ENCODE peak calls at places on chromosomes 5 and 9, in nine cellular contexts. One of them, this sample, is unnamed.

GRCh38 chr5:59709346-59709821 is 184.1 kb downstream of the PDE4D start:
- DNase-seq in heart right ventricle: no peak
- DNase-seq in cardiac fibroblast: no peak
- DNase-seq in HCT116: no peak
- DNase-seq in CD8-positive, alpha-beta T cell: no peak
- DNase-seq in CD4-positive, alpha-beta T cell: no peak
- DNase-seq in epithelial cell of esophagus: peak
- DNase-seq in neural crest cell: no peak
- DNase-seq in H9: peak
- DNase-seq in this sample: no peak

GRCh38 chr9:134064711-134065110 is 3.1 kb downstream of the BRD3 start:
- DNase-seq in heart right ventricle: no peak
- DNase-seq in cardiac fibroblast: no peak
- DNase-seq in HCT116: no peak
- DNase-seq in CD8-positive, alpha-beta T cell: no peak
- DNase-seq in CD4-positive, alpha-beta T cell: no peak
- DNase-seq in epithelial cell of esophagus: no peak
- DNase-seq in neural crest cell: no peak
- DNase-seq in H9: peak
- DNase-seq in this sample: no peak

GRCh38 chr5:132226516-132227234 is 978 bp downstream of the P4HA2 start:
- DNase-seq in heart right ventricle: peak
- DNase-seq in cardiac fibroblast: no peak
- DNase-seq in HCT116: no peak
- DNase-seq in CD8-positive, alpha-beta T cell: no peak
- DNase-seq in CD4-positive, alpha-beta T cell: no peak
- DNase-seq in epithelial cell of esophagus: no peak
- DNase-seq in neural crest cell: no peak
- DNase-seq in H9: peak
- DNase-seq in this sample: no peak

GRCh38 chr9:38001430-38001829 is 67.6 kb downstream of the SHB start:
- DNase-seq in heart right ventricle: no peak
- DNase-seq in cardiac fibroblast: no peak
- DNase-seq in HCT116: no peak
- DNase-seq in CD8-positive, alpha-beta T cell: no peak
- DNase-seq in CD4-positive, alpha-beta T cell: no peak
- DNase-seq in epithelial cell of esophagus: no peak
- DNase-seq in neural crest cell: no peak
- DNase-seq in H9: no peak
- DNase-seq in this sample: no peak

GRCh38 chr5:146516151-146516475 is at the start of gene GPR151:
- DNase-seq in heart right ventricle: no peak
- DNase-seq in cardiac fibroblast: peak
- DNase-seq in HCT116: no peak
- DNase-seq in CD8-positive, alpha-beta T cell: no peak
- DNase-seq in CD4-positive, alpha-beta T cell: no peak
- DNase-seq in epithelial cell of esophagus: no peak
- DNase-seq in neural crest cell: no peak
- DNase-seq in H9: no peak
- DNase-seq in this sample: no peak

GRCh38 chr9:130054428-130054786 is 701 bp downstream of the GPR107 start:
- DNase-seq in heart right ventricle: no peak
- DNase-seq in cardiac fibroblast: no peak
- DNase-seq in HCT116: no peak
- DNase-seq in CD8-positive, alpha-beta T cell: no peak
- DNase-seq in CD4-positive, alpha-beta T cell: no peak
- DNase-seq in epithelial cell of esophagus: no peak
- DNase-seq in neural crest cell: no peak
- DNase-seq in H9: no peak
- DNase-seq in this sample: no peak

GRCh38 chr5:169856571-169856970 is 123.7 kb downstream of the INSYN2B start:
- DNase-seq in heart right ventricle: no peak
- DNase-seq in cardiac fibroblast: peak
- DNase-seq in HCT116: no peak
- DNase-seq in CD8-positive, alpha-beta T cell: no peak
- DNase-seq in CD4-positive, alpha-beta T cell: no peak
- DNase-seq in epithelial cell of esophagus: peak
- DNase-seq in neural crest cell: no peak
- DNase-seq in H9: no peak
- DNase-seq in this sample: no peak

GRCh38 chr9:111759762-111760639 is 34.7 kb downstream of the SHOC1 start:
- DNase-seq in heart right ventricle: no peak
- DNase-seq in cardiac fibroblast: peak
- DNase-seq in HCT116: peak
- DNase-seq in CD8-positive, alpha-beta T cell: no peak
- DNase-seq in CD4-positive, alpha-beta T cell: peak
- DNase-seq in epithelial cell of esophagus: peak
- DNase-seq in neural crest cell: peak
- DNase-seq in H9: no peak
- DNase-seq in this sample: no peak

GRCh38 chr9:134568756-134569155 is 72.8 kb upstream of the COL5A1 start:
- DNase-seq in heart right ventricle: no peak
- DNase-seq in cardiac fibroblast: no peak
- DNase-seq in HCT116: no peak
- DNase-seq in CD8-positive, alpha-beta T cell: no peak
- DNase-seq in CD4-positive, alpha-beta T cell: no peak
- DNase-seq in epithelial cell of esophagus: no peak
- DNase-seq in neural crest cell: no peak
- DNase-seq in H9: no peak
- DNase-seq in this sample: no peak

GRCh38 chr5:170523129-170523497 is 19.3 kb downstream of the KCNIP1 start:
- DNase-seq in heart right ventricle: no peak
- DNase-seq in cardiac fibroblast: no peak
- DNase-seq in HCT116: no peak
- DNase-seq in CD8-positive, alpha-beta T cell: no peak
- DNase-seq in CD4-positive, alpha-beta T cell: no peak
- DNase-seq in epithelial cell of esophagus: no peak
- DNase-seq in neural crest cell: no peak
- DNase-seq in H9: no peak
- DNase-seq in this sample: no peak

GRCh38 chr5:142156839-142157463 is 48.4 kb downstream of the NDFIP1 start:
- DNase-seq in heart right ventricle: no peak
- DNase-seq in cardiac fibroblast: no peak
- DNase-seq in HCT116: no peak
- DNase-seq in CD8-positive, alpha-beta T cell: no peak
- DNase-seq in CD4-positive, alpha-beta T cell: no peak
- DNase-seq in epithelial cell of esophagus: no peak
- DNase-seq in neural crest cell: no peak
- DNase-seq in H9: peak
- DNase-seq in this sample: no peak

GRCh38 chr9:110256142-110256391 is 240 bp downstream of the TXN start:
- DNase-seq in heart right ventricle: no peak
- DNase-seq in cardiac fibroblast: no peak
- DNase-seq in HCT116: no peak
- DNase-seq in CD8-positive, alpha-beta T cell: no peak
- DNase-seq in CD4-positive, alpha-beta T cell: peak
- DNase-seq in epithelial cell of esophagus: no peak
- DNase-seq in neural crest cell: no peak
- DNase-seq in H9: no peak
- DNase-seq in this sample: peak

GRCh38 chr5:775960-776861 is 8.3 kb downstream of the ZDHHC11B start:
- DNase-seq in heart right ventricle: no peak
- DNase-seq in cardiac fibroblast: no peak
- DNase-seq in HCT116: no peak
- DNase-seq in CD8-positive, alpha-beta T cell: no peak
- DNase-seq in CD4-positive, alpha-beta T cell: no peak
- DNase-seq in epithelial cell of esophagus: no peak
- DNase-seq in neural crest cell: no peak
- DNase-seq in H9: peak
- DNase-seq in this sample: no peak

GRCh38 chr5:56534102-56534501 is 281.2 kb upstream of the MAP3K1 start:
- DNase-seq in heart right ventricle: no peak
- DNase-seq in cardiac fibroblast: no peak
- DNase-seq in HCT116: peak
- DNase-seq in CD8-positive, alpha-beta T cell: no peak
- DNase-seq in CD4-positive, alpha-beta T cell: no peak
- DNase-seq in epithelial cell of esophagus: peak
- DNase-seq in neural crest cell: no peak
- DNase-seq in H9: no peak
- DNase-seq in this sample: no peak

GRCh38 chr9:5186416-5187169 is 1.2 kb upstream of the INSL6 start:
- DNase-seq in heart right ventricle: no peak
- DNase-seq in cardiac fibroblast: peak
- DNase-seq in HCT116: peak
- DNase-seq in CD8-positive, alpha-beta T cell: peak
- DNase-seq in CD4-positive, alpha-beta T cell: peak
- DNase-seq in epithelial cell of esophagus: peak
- DNase-seq in neural crest cell: peak
- DNase-seq in H9: peak
- DNase-seq in this sample: no peak

GRCh38 chr5:82419559-82420332 is 141.6 kb upstream of the RPS23 start:
- DNase-seq in heart right ventricle: no peak
- DNase-seq in cardiac fibroblast: no peak
- DNase-seq in HCT116: no peak
- DNase-seq in CD8-positive, alpha-beta T cell: no peak
- DNase-seq in CD4-positive, alpha-beta T cell: no peak
- DNase-seq in epithelial cell of esophagus: no peak
- DNase-seq in neural crest cell: no peak
- DNase-seq in H9: no peak
- DNase-seq in this sample: no peak

GRCh38 chr5:156328766-156329165 is 1.8 kb downstream of the SGCD start:
- DNase-seq in heart right ventricle: no peak
- DNase-seq in cardiac fibroblast: no peak
- DNase-seq in HCT116: no peak
- DNase-seq in CD8-positive, alpha-beta T cell: no peak
- DNase-seq in CD4-positive, alpha-beta T cell: no peak
- DNase-seq in epithelial cell of esophagus: no peak
- DNase-seq in neural crest cell: no peak
- DNase-seq in H9: no peak
- DNase-seq in this sample: no peak

GRCh38 chr9:36136894-36137391 is 410 bp downstream of the GLIPR2 start:
- DNase-seq in heart right ventricle: peak
- DNase-seq in cardiac fibroblast: no peak
- DNase-seq in HCT116: no peak
- DNase-seq in CD8-positive, alpha-beta T cell: no peak
- DNase-seq in CD4-positive, alpha-beta T cell: no peak
- DNase-seq in epithelial cell of esophagus: no peak
- DNase-seq in neural crest cell: no peak
- DNase-seq in H9: no peak
- DNase-seq in this sample: peak

GRCh38 chr9:81575976-81576375 is 113.4 kb downstream of the TLE1 start:
- DNase-seq in heart right ventricle: no peak
- DNase-seq in cardiac fibroblast: peak
- DNase-seq in HCT116: no peak
- DNase-seq in CD8-positive, alpha-beta T cell: no peak
- DNase-seq in CD4-positive, alpha-beta T cell: no peak
- DNase-seq in epithelial cell of esophagus: peak
- DNase-seq in neural crest cell: no peak
- DNase-seq in H9: no peak
- DNase-seq in this sample: no peak

GRCh38 chr9:136686794-136687711 is at the start of gene AGPAT2:
- DNase-seq in heart right ventricle: peak
- DNase-seq in cardiac fibroblast: peak
- DNase-seq in HCT116: peak
- DNase-seq in CD8-positive, alpha-beta T cell: no peak
- DNase-seq in CD4-positive, alpha-beta T cell: peak
- DNase-seq in epithelial cell of esophagus: peak
- DNase-seq in neural crest cell: peak
- DNase-seq in H9: peak
- DNase-seq in this sample: peak
- TF ChIP-seq CTCF in heart right ventricle: no peak
- TF ChIP-seq CTCF in cardiac fibroblast: no peak
- TF ChIP-seq CTCF in HCT116: no peak
- TF ChIP-seq CTCF in CD8-positive, alpha-beta T cell: no peak
- TF ChIP-seq CTCF in CD4-positive, alpha-beta T cell: no peak
- TF ChIP-seq CTCF in epithelial cell of esophagus: no peak
- TF ChIP-seq CTCF in neural crest cell: no peak
- TF ChIP-seq CTCF in H9: no peak
- TF ChIP-seq CTCF in this sample: no peak

DNA sequence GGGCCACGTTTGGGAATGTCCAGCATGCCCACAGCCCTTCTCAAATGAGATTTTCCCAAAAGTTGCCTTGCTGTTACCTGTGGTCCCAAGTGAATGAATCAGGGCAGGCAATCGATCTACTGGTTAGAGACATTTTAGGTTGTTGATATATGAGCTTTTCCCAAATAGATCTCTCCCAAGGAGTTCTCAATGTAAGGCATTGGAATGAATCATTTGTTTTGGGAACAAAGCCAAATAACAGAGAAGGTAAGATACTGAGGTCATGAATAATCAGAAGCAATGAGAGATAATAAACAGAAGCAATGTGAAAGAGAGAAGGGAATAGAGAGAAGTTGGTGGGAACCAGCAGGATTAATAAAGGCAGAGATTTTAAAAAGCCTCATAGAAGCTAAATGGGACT is 93.7 kb upstream of the FER start:
- DNase-seq in heart right ventricle: no peak
- DNase-seq in cardiac fibroblast: peak
- DNase-seq in HCT116: no peak
- DNase-seq in CD8-positive, alpha-beta T cell: no peak
- DNase-seq in CD4-positive, alpha-beta T cell: no peak
- DNase-seq in epithelial cell of esophagus: peak
- DNase-seq in neural crest cell: no peak
- DNase-seq in H9: no peak
- DNase-seq in this sample: no peak
- TF ChIP-seq CTCF in heart right ventricle: no peak
- TF ChIP-seq CTCF in cardiac fibroblast: no peak
- TF ChIP-seq CTCF in HCT116: no peak
- TF ChIP-seq CTCF in CD8-positive, alpha-beta T cell: no peak
- TF ChIP-seq CTCF in CD4-positive, alpha-beta T cell: no peak
- TF ChIP-seq CTCF in epithelial cell of esophagus: no peak
- TF ChIP-seq CTCF in neural crest cell: no peak
- TF ChIP-seq CTCF in H9: no peak
- TF ChIP-seq CTCF in this sample: no peak

DNA sequence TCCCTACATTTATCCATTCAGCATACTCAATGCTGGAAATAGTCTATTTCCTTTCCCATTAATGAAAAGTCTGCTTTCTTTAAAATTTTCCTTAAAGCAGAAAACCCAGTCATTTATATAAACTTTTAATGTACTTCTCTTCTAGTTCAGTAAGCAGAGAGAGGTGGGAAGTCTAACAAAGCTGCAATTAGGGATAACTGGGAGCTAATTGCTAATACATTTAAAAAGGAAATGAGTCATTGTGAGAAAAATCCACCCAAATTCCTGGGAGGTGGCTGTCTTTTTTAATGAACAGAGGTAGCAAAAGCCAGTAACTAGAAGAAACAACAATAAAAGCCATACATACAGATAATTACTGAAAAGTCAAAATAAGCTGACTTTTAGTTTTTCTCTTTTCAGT is 128.6 kb downstream of the FBN2 start:
- DNase-seq in heart right ventricle: no peak
- DNase-seq in cardiac fibroblast: no peak
- DNase-seq in HCT116: no peak
- DNase-seq in CD8-positive, alpha-beta T cell: no peak
- DNase-seq in CD4-positive, alpha-beta T cell: no peak
- DNase-seq in epithelial cell of esophagus: peak
- DNase-seq in neural crest cell: no peak
- DNase-seq in H9: no peak
- DNase-seq in this sample: no peak
- TF ChIP-seq CTCF in heart right ventricle: no peak
- TF ChIP-seq CTCF in cardiac fibroblast: no peak
- TF ChIP-seq CTCF in HCT116: no peak
- TF ChIP-seq CTCF in CD8-positive, alpha-beta T cell: no peak
- TF ChIP-seq CTCF in CD4-positive, alpha-beta T cell: no peak
- TF ChIP-seq CTCF in epithelial cell of esophagus: no peak
- TF ChIP-seq CTCF in neural crest cell: no peak
- TF ChIP-seq CTCF in H9: no peak
- TF ChIP-seq CTCF in this sample: no peak

DNA sequence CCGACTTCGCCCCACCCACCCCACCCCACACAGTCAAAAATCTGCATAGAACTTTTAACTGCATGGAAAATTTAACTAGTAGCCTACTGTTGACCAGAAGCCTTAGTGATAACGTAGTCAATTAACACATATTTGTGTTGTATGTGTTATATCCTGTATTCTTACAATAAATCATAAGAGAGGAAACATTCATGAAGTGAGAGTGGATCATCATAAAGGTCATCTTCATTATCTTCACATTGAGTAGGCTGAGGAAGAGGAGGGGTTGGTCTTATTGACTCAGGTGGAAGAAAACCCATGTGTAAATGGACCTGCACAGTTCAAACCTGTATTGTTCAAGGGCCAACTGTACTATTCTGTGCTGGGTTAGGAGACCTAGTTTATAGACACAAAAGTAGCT is 31.4 kb downstream of the XPA start:
- DNase-seq in heart right ventricle: no peak
- DNase-seq in cardiac fibroblast: no peak
- DNase-seq in HCT116: no peak
- DNase-seq in CD8-positive, alpha-beta T cell: no peak
- DNase-seq in CD4-positive, alpha-beta T cell: no peak
- DNase-seq in epithelial cell of esophagus: no peak
- DNase-seq in neural crest cell: no peak
- DNase-seq in H9: no peak
- DNase-seq in this sample: no peak
- TF ChIP-seq CTCF in heart right ventricle: no peak
- TF ChIP-seq CTCF in cardiac fibroblast: no peak
- TF ChIP-seq CTCF in HCT116: no peak
- TF ChIP-seq CTCF in CD8-positive, alpha-beta T cell: no peak
- TF ChIP-seq CTCF in CD4-positive, alpha-beta T cell: no peak
- TF ChIP-seq CTCF in epithelial cell of esophagus: no peak
- TF ChIP-seq CTCF in neural crest cell: no peak
- TF ChIP-seq CTCF in H9: no peak
- TF ChIP-seq CTCF in this sample: no peak